ENCODE peak calls at places on chromosome 1, in ten cellular contexts. V, P, A, G, L, U, S, F, K and Z are unnamed samples.

GRCh38 chr1:16076871-16077250 is 3.4 kb upstream of the FAM131C start:
- DNase-seq in V (no peak), P (no peak), A (peak; percentile 38), G (no peak), L (no peak), U (peak; percentile 50), S (peak; percentile 57), F (no peak), K (peak; percentile 26), Z (no peak)

GRCh38 chr1:160209656-160210046 is 4.5 kb downstream of the PEA15 start:
- DNase-seq in V (no peak), P (no peak), A (no peak), G (no peak), L (peak; percentile 77), U (peak; percentile 35), S (no peak), F (no peak), K (peak; percentile 48), Z (no peak)

GRCh38 chr1:66090863-66091457 is 298.3 kb downstream of the PDE4B start:
- DNase-seq in V (no peak), P (peak; percentile 48), A (no peak), G (peak; percentile 16), L (no peak), U (no peak), S (peak; percentile 29), F (no peak), K (peak; percentile 1), Z (no peak)

GRCh38 chr1:186535388-186536133 is 74.6 kb upstream of the PDC start:
- DNase-seq in V (no peak), P (no peak), A (no peak), G (peak; percentile 80), L (no peak), U (no peak), S (peak; percentile 87), F (no peak), K (peak; percentile 96), Z (no peak)

GRCh38 chr1:183931646-183932271 is 105.8 kb downstream of the COLGALT2 start:
- DNase-seq in V (no peak), P (no peak), A (no peak), G (no peak), L (no peak), U (no peak), S (no peak), F (no peak), K (peak; percentile 5), Z (no peak)

GRCh38 chr1:184215274-184215925 is 163.9 kb downstream of the TSEN15 start:
- DNase-seq in V (no peak), P (no peak), A (peak; percentile 23), G (no peak), L (no peak), U (peak; percentile 35), S (no peak), F (no peak), K (no peak), Z (no peak)

GRCh38 chr1:234246638-234247116 is 126.6 kb upstream of the COA6 start:
- DNase-seq in V (no peak), P (no peak), A (no peak), G (no peak), L (no peak), U (no peak), S (no peak), F (no peak), K (no peak), Z (no peak)

GRCh38 chr1:206864939-206865671 is at the start of gene IL20:
- DNase-seq in V (peak; percentile 75), P (peak; percentile 87), A (peak; percentile 56), G (peak; percentile 76), L (peak; percentile 84), U (peak; percentile 76), S (peak; percentile 32), F (peak; percentile 90), K (peak; percentile 85), Z (peak; percentile 70)

GRCh38 chr1:209377995-209378394 is 205.5 kb upstream of the CAMK1G start:
- DNase-seq in V (no peak), P (no peak), A (no peak), G (no peak), L (no peak), U (no peak), S (no peak), F (no peak), K (no peak), Z (no peak)

GRCh38 chr1:147700042-147700711 is 29.9 kb upstream of the ACP6 start:
- DNase-seq in V (peak; percentile 37), P (peak; percentile 55), A (peak; percentile 75), G (peak; percentile 86), L (peak; percentile 49), U (peak; percentile 90), S (peak; percentile 49), F (peak; percentile 53), K (peak; percentile 67), Z (peak; percentile 49)

GRCh38 chr1:245363821-245364220 is 209.0 kb downstream of the KIF26B start:
- DNase-seq in V (no peak), P (no peak), A (no peak), G (no peak), L (no peak), U (peak; percentile 76), S (no peak), F (no peak), K (no peak), Z (peak; percentile 57)

GRCh38 chr1:56304975-56305374 is 274.4 kb downstream of the PLPP3 start:
- DNase-seq in V (no peak), P (no peak), A (no peak), G (no peak), L (no peak), U (no peak), S (no peak), F (no peak), K (no peak), Z (no peak)

GRCh38 chr1:87392241-87393192 is 63.8 kb downstream of the LMO4 start:
- DNase-seq in V (no peak), P (no peak), A (no peak), G (peak; percentile 63), L (no peak), U (peak; percentile 49), S (peak; percentile 65), F (no peak), K (peak; percentile 65), Z (no peak)

GRCh38 chr1:192098001-192098400 is 60.3 kb upstream of the RGS18 start:
- DNase-seq in V (no peak), P (no peak), A (no peak), G (no peak), L (peak; percentile 33), U (no peak), S (no peak), F (no peak), K (no peak), Z (no peak)

GRCh38 chr1:11339346-11340247 is 66.6 kb downstream of the UBIAD1 start:
- DNase-seq in V (no peak), P (no peak), A (peak; percentile 94), G (no peak), L (no peak), U (peak; percentile 91), S (no peak), F (no peak), K (no peak), Z (no peak)

GRCh38 chr1:34237416-34237815 is 60.7 kb downstream of the C1orf94 start:
- DNase-seq in V (no peak), P (no peak), A (no peak), G (no peak), L (no peak), U (no peak), S (no peak), F (no peak), K (no peak), Z (no peak)